ENCODE peak calls at places on chromosome 1, in six cellular contexts. M is stimulated activated CD8-positive, alpha-beta memory T cell treated with anti-CD3 and anti-CD28 coated beads, Interleukin-4, amount 100 ng/mL, for 48 hours; L is KBM-7; B is fibroblast of lung; S is CD14-positive monocyte; F is stimulated activated naive B cell treated with anti-CD40 and anti-IgM and Interleukin-4, amounts not matched to agents 10 μg/mL and 1 μg/mL and 100 μg/mL, for 72 hours. C is an unnamed sample.

GRCh38 chr1:148362141-148362929 is 120.8 kb downstream of the PPIAL4G start:
- DNase-seq in M (peak; percentile 76), L (no peak), B (peak; percentile 74), S (no peak), F (peak; percentile 12), C (no peak)

GRCh38 chr1:214234635-214235025 is 46.3 kb upstream of the SMYD2 start:
- DNase-seq in M (no peak), L (no peak), B (no peak), S (no peak), F (no peak), C (no peak)

GRCh38 chr1:64187646-64188045 is 15.8 kb upstream of the UBE2U start:
- DNase-seq in M (no peak), L (no peak), B (no peak), S (no peak), F (no peak), C (no peak)

GRCh38 chr1:20691872-20692271 is 25.9 kb downstream of the KIF17 start:
- DNase-seq in M (no peak), L (no peak), B (no peak), S (no peak), F (no peak), C (no peak)

GRCh38 chr1:150974580-150975478 is at the start of gene CERS2:
- DNase-seq in M (peak; percentile 75), L (peak; percentile 58), B (peak; percentile 76), S (peak; percentile 75), F (peak; percentile 39), C (peak; percentile 83)

GRCh38 chr1:44405041-44405803 is at the start of gene RNF220:
- DNase-seq in M (peak; percentile 60), L (peak; percentile 86), B (peak; percentile 76), S (no peak), F (peak; percentile 37), C (peak; percentile 36)

GRCh38 chr1:16013220-16013907 is 4.5 kb downstream of the HSPB7 start:
- DNase-seq in M (peak; percentile 66), L (peak; percentile 54), B (peak; percentile 86), S (peak; percentile 85), F (peak; percentile 55), C (peak; percentile 69)

GRCh38 chr1:208031316-208031931 is 120.5 kb upstream of the CD34 start:
- DNase-seq in M (no peak), L (no peak), B (no peak), S (peak; percentile 41), F (no peak), C (no peak)

GRCh38 chr1:145872421-145872891 is 13.2 kb downstream of the ANKRD35 start:
- DNase-seq in M (no peak), L (no peak), B (no peak), S (no peak), F (no peak), C (no peak)

C was measured in GM10248.